ENCODE peak calls at places on chromosomes 4 and X, in eight cellular contexts. D is GM12878, F is transverse colon, U is HCT116, W is uterus, S is IMR-90, K is upper lobe of left lung, N is tibial nerve. M is an unnamed sample. For H3K36me3, the result is how much of the 10 kb centered on the place peaks cover.

GRCh38 chrX:93874554-93874953 is 200.5 kb downstream of the FAM133A start:
- DNase-seq in U (no peak), N (peak), W (no peak), F (no peak), K (no peak), S (no peak), D (no peak), M (no peak)

GRCh38 chr4:78293841-78294301 is 236.7 kb downstream of the FRAS1 start:
- DNase-seq in N (no peak), D (no peak), F (no peak), K (no peak), W (no peak), U (no peak), S (peak), M (no peak)

GRCh38 chr4:89998350-89999098 is 103.9 kb downstream of the MMRN1 start:
- DNase-seq in W (no peak), U (no peak), K (no peak), F (no peak), S (no peak), D (no peak), N (no peak), M (no peak)

GRCh38 chr4:3654036-3654807 is 112.0 kb upstream of the ADRA2C start:
- DNase-seq in S (no peak), U (no peak), K (peak), W (no peak), D (no peak), F (no peak), N (no peak), M (no peak)

GRCh38 chr4:40283968-40284367 is 51.2 kb upstream of the CHRNA9 start:
- DNase-seq in F (no peak), K (no peak), S (no peak), W (no peak), U (peak), D (no peak), N (no peak), M (no peak)

GRCh38 chr4:127309360-127310095 is 323.2 kb upstream of the INTU start:
- DNase-seq in S (peak), U (peak), N (peak), D (no peak), K (no peak), F (no peak), W (no peak), M (peak)

GRCh38 chr4:175066923-175067627 is 148.9 kb downstream of the ADAM29 start:
- DNase-seq in S (no peak), N (no peak), W (no peak), D (no peak), U (no peak), K (no peak), F (no peak), M (no peak)

GRCh38 chrX:119981286-119982070 is 37.9 kb upstream of the NKAP start:
- DNase-seq in D (no peak), W (no peak), K (no peak), N (no peak), S (peak), U (peak), F (no peak), M (no peak)

GRCh38 chr4:140740906-140741670 is 15.1 kb downstream of the TBC1D9 start:
- DNase-seq in S (no peak), F (no peak), N (no peak), K (no peak), W (no peak), U (no peak), D (no peak), M (no peak)

GRCh38 chr4:158786155-158786581 is 17.3 kb downstream of the FNIP2 start:
- DNase-seq in K (no peak), W (no peak), U (no peak), D (no peak), S (peak), N (no peak), F (no peak), M (no peak)

GRCh38 chr4:127012549-127012948 is 620.2 kb upstream of the INTU start:
- DNase-seq in N (no peak), W (no peak), S (peak), K (no peak), D (no peak), U (no peak), F (no peak), M (no peak)

GRCh38 chrX:123753656-123754350 is 21.0 kb upstream of the THOC2 start:
- DNase-seq in N (no peak), U (no peak), W (no peak), F (no peak), S (no peak), D (no peak), K (no peak), M (no peak)

GRCh38 chr4:33357121-33357520 is 2637.0 kb downstream of the PCDH7 start:
- DNase-seq in F (no peak), S (no peak), U (no peak), D (no peak), W (no peak), N (no peak), K (no peak), M (no peak)

GRCh38 chr4:25970241-25970675 is 56.2 kb downstream of the SMIM20 start:
- DNase-seq in N (no peak), S (no peak), F (peak), U (no peak), D (no peak), K (no peak), W (no peak), M (no peak)

GRCh38 chr4:156293657-156294297 is 340.1 kb upstream of the CTSO start:
- DNase-seq in N (no peak), U (no peak), F (no peak), W (no peak), K (no peak), D (no peak), S (peak), M (no peak)

GRCh38 chr4:110508827-110509446 is 33.0 kb downstream of the ENPEP start:
- DNase-seq in F (no peak), U (no peak), S (peak), K (no peak), W (no peak), D (no peak), N (no peak), M (no peak)

GRCh38 chr4:177441061-177441802 is 1.0 kb downstream of the AGA start:
- DNase-seq in W (no peak), N (peak), D (peak), F (peak), U (no peak), S (peak), K (no peak), M (no peak)

GRCh38 chrX:154308108-154308946 is 12.7 kb downstream of the TKTL1 start:
- DNase-seq in U (peak), F (peak), D (no peak), K (no peak), N (peak), W (peak), S (peak), M (peak)

GRCh38 chrX:78997870-78998558 is 52.8 kb downstream of the P2RY10 start:
- DNase-seq in F (no peak), U (no peak), K (no peak), N (no peak), W (no peak), D (no peak), S (no peak), M (no peak)

GRCh38 chr4:26330946-26331345 is 10.1 kb downstream of the RBPJ start:
- DNase-seq in N (no peak), D (no peak), W (no peak), S (no peak), U (no peak), F (no peak), K (no peak), M (no peak)

GRCh38 chr4:73661646-73662119 is 41.4 kb upstream of the RASSF6 start:
- DNase-seq in F (no peak), K (no peak), N (no peak), U (no peak), S (peak), W (no peak), D (no peak), M (no peak)

GRCh38 chr4:175622887-175623286 is 189.2 kb downstream of the GPM6A start:
- DNase-seq in U (no peak), W (no peak), F (no peak), K (no peak), S (no peak), N (no peak), D (no peak), M (no peak)

GRCh38 chr4:74433541-74434172 is 11.3 kb upstream of the AREG start:
- DNase-seq in S (no peak), F (no peak), U (no peak), W (no peak), D (no peak), K (no peak), N (no peak), M (no peak)

GRCh38 chrX:32673193-32673592 is 538.2 kb downstream of the DMD start:
- DNase-seq in K (no peak), F (no peak), N (no peak), U (no peak), D (no peak), W (no peak), S (peak), M (no peak)

GRCh38 chrX:131728295-131729145 is 184.6 kb downstream of the OR13H1 start:
- DNase-seq in U (no peak), S (peak), F (peak), D (peak), N (no peak), W (peak), K (no peak), M (no peak)

GRCh38 chrX:16882188-16882587 is 12.0 kb upstream of the RBBP7 start:
- DNase-seq in N (no peak), U (no peak), D (no peak), W (peak), K (no peak), S (peak), F (peak), M (no peak)

GRCh38 chrX:40845331-40845911 is 110.1 kb upstream of the MED14 start:
- DNase-seq in N (no peak), U (no peak), D (no peak), F (no peak), K (no peak), S (peak), W (peak), M (no peak)

GRCh38 chr4:110196871-110197420 is 1.5 kb downstream of the ELOVL6 start:
- DNase-seq in K (peak), N (peak), U (no peak), F (peak), S (peak), W (no peak), D (no peak), M (peak)

GRCh38 chr4:20666471-20666870 is 33.8 kb upstream of the PACRGL start:
- DNase-seq in F (no peak), D (no peak), K (no peak), S (no peak), N (no peak), W (no peak), U (no peak), M (no peak)

GRCh38 chrX:140918398-140919043 is 83.9 kb upstream of the SPANXB1 start:
- DNase-seq in F (peak), K (no peak), D (peak), U (peak), N (no peak), S (peak), W (no peak), M (no peak)

GRCh38 chrX:52138830-52139544 is 45.7 kb upstream of the MAGED4 start:
- DNase-seq in S (no peak), F (no peak), D (no peak), U (no peak), N (no peak), W (no peak), K (no peak), M (no peak)

GRCh38 chrX:2401201-2401589 is 99.6 kb downstream of the DHRSX start:
- DNase-seq in S (no peak), N (no peak), D (no peak), U (no peak), F (no peak), W (no peak), K (no peak), M (no peak)

GRCh38 chrX:2402361-2402690 is 98.5 kb downstream of the DHRSX start:
- DNase-seq in D (no peak), K (no peak), S (no peak), N (no peak), U (no peak), F (no peak), W (no peak), M (no peak)

GRCh38 chrX:2398341-2398656 is 102.5 kb downstream of the DHRSX start:
- DNase-seq in U (no peak), D (no peak), S (no peak), W (no peak), N (no peak), F (no peak), K (no peak), M (no peak)

GRCh38 chrX:2404816-2405215 is 96.0 kb downstream of the DHRSX start:
- DNase-seq in F (no peak), N (no peak), S (no peak), K (no peak), W (no peak), U (no peak), D (no peak), M (no peak)

GRCh38 chrX:2401590-2402360 is 99.0 kb downstream of the DHRSX start:
- DNase-seq in K (no peak), D (no peak), F (no peak), U (peak), N (peak), S (no peak), W (no peak), M (no peak)
- H3K4me3 ChIP-seq in K (peak), D (no peak), F (no peak), U (peak), N (no peak), S (no peak), W (no peak), M (peak)

GRCh38 chr4:182449960-182450359 is 206.8 kb downstream of the TENM3 start:
- DNase-seq in N (no peak), D (no peak), K (no peak), F (no peak), U (no peak), W (no peak), S (no peak), M (no peak)

GRCh38 chr4:182447938-182448280 is 204.7 kb downstream of the TENM3 start:
- DNase-seq in K (no peak), W (no peak), S (no peak), F (no peak), D (no peak), N (no peak), U (no peak), M (no peak)

GRCh38 chr4:182453830-182454229 is 210.6 kb downstream of the TENM3 start:
- DNase-seq in F (no peak), D (no peak), K (no peak), U (no peak), S (no peak), N (no peak), W (no peak), M (no peak)

GRCh38 chr4:182449186-182449880 is 206.1 kb downstream of the TENM3 start:
- DNase-seq in N (no peak), F (no peak), S (peak), D (no peak), U (no peak), K (no peak), W (no peak), M (no peak)

GRCh38 chr4:182448281-182449151 is 205.3 kb downstream of the TENM3 start:
- DNase-seq in K (peak), U (peak), S (peak), W (peak), N (peak), D (no peak), F (peak), M (peak)
- TF ChIP-seq POLR2A in K (no peak), U (no peak), S (peak), W (peak), N (peak), D (no peak), F (no peak), M (no peak)

DNA sequence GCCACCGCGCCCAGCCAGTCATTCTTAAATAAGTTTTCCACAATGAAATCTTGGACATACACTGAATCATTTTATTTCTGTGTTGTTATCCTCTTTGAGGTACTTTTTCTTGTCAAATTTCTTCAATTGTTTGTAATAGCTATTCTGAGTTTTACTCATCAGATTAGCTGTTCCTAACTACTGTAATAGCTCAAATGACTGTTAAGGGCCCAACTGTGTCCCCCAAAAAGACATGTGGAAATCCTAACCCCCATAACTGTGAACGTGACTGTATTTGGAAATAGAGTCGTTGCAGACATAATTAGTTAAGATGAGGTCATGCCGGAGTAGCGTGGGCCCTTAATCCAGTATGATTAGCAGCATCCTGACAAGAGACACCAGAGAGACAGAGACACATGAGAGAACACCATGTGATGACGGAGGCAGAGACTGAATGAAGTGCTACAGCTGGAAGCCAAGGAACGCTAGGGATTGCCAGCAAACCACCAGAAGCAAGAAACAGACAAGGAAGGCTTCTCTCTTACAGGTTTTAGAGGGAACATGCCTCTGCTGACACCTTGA is 22.9 kb downstream of the ACOT9 start:
- DNase-seq in S (no peak), K (no peak), D (no peak), U (no peak), W (no peak), N (no peak), F (no peak), M (no peak)
- H3K36me3 ChIP-seq in S (under half), K (under half), D (under half), U (under half), W (under half), N (under half), F (under half), M (under half)

DNA sequence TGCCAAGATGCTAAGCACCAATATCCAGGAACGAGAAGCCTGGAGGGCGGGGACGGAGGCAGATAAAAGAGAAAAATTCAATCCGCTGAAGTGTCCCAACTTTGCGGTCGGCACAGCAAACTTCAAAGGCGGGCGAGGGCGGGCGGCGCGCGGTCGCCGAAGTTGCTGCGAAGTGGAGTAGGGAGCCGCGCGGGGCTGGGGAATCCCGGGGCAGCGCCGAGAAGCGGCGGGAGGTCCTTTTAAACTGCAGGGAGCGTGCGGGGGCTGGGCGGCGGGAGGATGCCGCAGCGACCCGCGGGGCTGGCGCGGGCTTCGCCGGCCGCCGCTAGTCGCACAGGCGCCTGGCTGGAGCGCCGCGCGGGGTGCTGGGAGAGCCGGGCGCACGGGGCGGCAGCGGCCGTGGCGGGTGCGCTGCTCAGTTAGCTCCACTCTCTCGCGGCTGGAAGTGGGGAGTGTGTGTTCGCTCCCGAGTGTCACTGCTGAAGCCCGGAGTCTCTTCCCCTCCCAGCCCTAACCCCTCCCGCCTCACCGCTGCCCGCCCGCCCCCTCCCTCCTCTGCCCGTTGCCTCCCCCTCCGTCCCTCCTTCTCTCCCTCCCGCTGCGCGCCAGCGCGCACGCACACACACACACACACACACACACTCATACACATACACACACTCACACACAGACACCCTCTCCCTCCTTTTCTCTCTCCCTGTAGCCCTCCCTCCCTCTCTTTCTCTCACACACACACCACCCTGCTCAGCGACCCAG is at the start of gene NDNF:
- DNase-seq in U (no peak), W (peak), S (peak), N (peak), K (peak), F (peak), D (no peak), M (peak)
- H3K4me3 ChIP-seq in U (peak), W (peak), S (peak), N (peak), K (peak), F (peak), D (no peak), M (peak)

DNA sequence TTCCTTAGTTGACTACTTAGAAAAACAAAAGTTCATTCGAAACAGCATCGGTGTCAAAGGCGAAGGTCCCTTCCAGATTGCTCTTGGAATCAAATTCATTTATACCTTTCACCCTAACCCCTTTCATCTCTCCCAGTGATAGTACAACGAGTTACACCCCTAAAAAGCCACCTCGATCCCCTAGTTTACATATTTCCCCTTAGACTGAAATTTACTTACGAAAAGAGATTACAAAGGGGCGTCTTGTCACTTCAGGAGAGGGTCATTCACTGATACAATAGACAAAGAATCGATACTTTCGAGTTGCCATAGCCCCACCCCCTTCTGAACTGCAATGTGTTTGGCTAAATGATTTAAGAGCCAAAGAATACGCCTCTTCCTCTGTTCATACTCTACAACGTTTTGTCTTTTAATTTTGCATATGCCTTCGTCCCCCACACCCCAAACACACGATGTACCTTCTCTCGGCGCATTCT is 88.3 kb downstream of the HPRT1 start:
- DNase-seq in F (no peak), W (no peak), S (no peak), K (no peak), N (no peak), D (no peak), U (no peak), M (no peak)
- TF ChIP-seq POLR2A in F (no peak), W (no peak), S (no peak), K (no peak), N (no peak), D (no peak), U (no peak), M (no peak)

DNA sequence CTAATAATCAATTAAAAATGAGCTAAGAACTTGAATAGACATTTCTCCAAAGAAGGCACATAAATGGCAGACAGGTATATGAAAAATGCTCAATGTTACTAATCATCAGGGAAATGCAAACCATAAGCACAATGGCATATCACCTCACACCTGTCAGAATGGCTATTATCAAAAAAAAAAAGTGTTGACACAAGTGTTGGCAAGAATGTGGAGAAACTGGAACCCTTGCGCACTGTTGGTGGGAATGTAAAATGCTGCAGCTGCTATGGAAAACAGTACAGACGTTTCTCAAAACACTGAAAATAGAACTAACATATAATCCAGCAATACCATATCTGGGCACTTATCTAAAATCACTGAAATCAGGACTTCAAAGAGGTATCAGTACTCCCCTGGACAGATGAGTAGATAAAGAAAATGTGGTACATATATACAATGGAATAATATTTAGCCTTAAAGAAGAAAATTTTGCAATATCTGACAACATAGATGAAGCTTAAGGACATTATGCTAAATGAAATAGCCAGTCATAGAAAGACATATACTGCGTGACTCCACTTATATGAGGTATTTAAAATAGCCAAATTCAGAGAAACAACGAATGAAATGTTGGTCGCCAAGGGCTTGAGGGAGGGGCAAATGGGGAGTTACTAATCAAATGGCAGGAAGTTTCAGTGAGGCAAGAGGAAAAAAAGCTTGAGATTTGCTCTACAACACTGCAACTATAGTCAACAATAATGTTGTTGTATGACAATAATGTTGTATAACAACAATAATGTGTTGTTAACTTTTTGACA is 175.5 kb downstream of the WDFY3 start:
- DNase-seq in S (no peak), F (no peak), K (no peak), U (no peak), W (no peak), N (no peak), D (no peak), M (no peak)
- H3K36me3 ChIP-seq in S (under half), F (under half), K (under half), U (under half), W (under half), N (under half), D (under half), M (half or more)

M was measured in suprapubic skin.